ENCODE peak calls at places on chromosomes 16 and 17, in four cellular contexts. T, I, Z and V are unnamed samples.

GRCh38 chr16:58518083-58518979 is 3.0 kb downstream of the SETD6 start:
- DNase-seq in T (no peak), I (no peak), Z (peak; percentile 54), V (no peak)

GRCh38 chr17:81868674-81869220 is 2.4 kb downstream of the ARHGDIA start:
- DNase-seq in T (peak; percentile 91), I (peak; percentile 88), Z (no peak), V (peak; percentile 61)

GRCh38 chr16:85612801-85613608 is at the start of gene GSE1:
- DNase-seq in T (peak; percentile 96), I (peak; percentile 68), Z (peak; percentile 57), V (peak; percentile 73)

GRCh38 chr17:35191001-35191695 is 3.0 kb downstream of the SLC35G3 start:
- DNase-seq in T (no peak), I (no peak), Z (no peak), V (no peak)

GRCh38 chr16:54489225-54489781 is 202.7 kb upstream of the IRX3 start:
- DNase-seq in T (peak; percentile 26), I (no peak), Z (no peak), V (no peak)

GRCh38 chr17:6969323-6969726 is 26.5 kb upstream of the ALOX12 start:
- DNase-seq in T (peak; percentile 45), I (no peak), Z (no peak), V (peak; percentile 42)

GRCh38 chr16:75258807-75259141 is 7.3 kb upstream of the BCAR1 start:
- DNase-seq in T (no peak), I (no peak), Z (no peak), V (no peak)

GRCh38 chr17:16286009-16286946 is 67.0 kb downstream of the CENPV start:
- DNase-seq in T (peak; percentile 99), I (peak; percentile 98), Z (peak; percentile 96), V (peak; percentile 87)

GRCh38 chr16:72857841-72858594 is 189.9 kb downstream of the ZFHX3 start:
- DNase-seq in T (no peak), I (no peak), Z (no peak), V (no peak)

GRCh38 chr17:21191698-21192097 is 22.3 kb downstream of the TMEM11 start:
- DNase-seq in T (no peak), I (no peak), Z (no peak), V (no peak)

GRCh38 chr17:76104140-76104895 is 731 bp upstream of the EXOC7 start:
- DNase-seq in T (no peak), I (no peak), Z (no peak), V (no peak)

GRCh38 chr16:51813609-51814008 is 662.5 kb upstream of the SALL1 start:
- DNase-seq in T (no peak), I (no peak), Z (no peak), V (no peak)

GRCh38 chr16:138049-138417 is 440 bp downstream of the NPRL3 start:
- DNase-seq in T (no peak), I (no peak), Z (no peak), V (peak; percentile 51)

GRCh38 chr17:67759355-67760171 is 41.8 kb downstream of the NOL11 start:
- DNase-seq in T (no peak), I (peak; percentile 50), Z (no peak), V (peak; percentile 24)

GRCh38 chr16:23514381-23515152 is 4.3 kb upstream of the GGA2 start:
- DNase-seq in T (no peak), I (no peak), Z (no peak), V (no peak)

GRCh38 chr16:5176505-5176904 is 78.9 kb upstream of the EEF2KMT start:
- DNase-seq in T (no peak), I (no peak), Z (no peak), V (no peak)

GRCh38 chr17:63399856-63400255 is 46.2 kb downstream of the CYB561 start:
- DNase-seq in T (no peak), I (peak; percentile 45), Z (no peak), V (no peak)
- TF ChIP-seq ELK1 in T (no peak), I (no peak), Z (no peak), V (no peak)

GRCh38 chr17:57577751-57578607 is 167.1 kb downstream of the CCDC182 start:
- DNase-seq in T (no peak), I (peak; percentile 70), Z (no peak), V (no peak)
- TF ChIP-seq RFX5 in T (no peak), I (no peak), Z (no peak), V (no peak)

GRCh38 chr17:5122586-5123342 is 6.9 kb downstream of the USP6 start:
- DNase-seq in T (no peak), I (no peak), Z (no peak), V (no peak)

GRCh38 chr17:5123343-5124124 is 7.7 kb downstream of the USP6 start:
- DNase-seq in T (no peak), I (no peak), Z (no peak), V (no peak)

GRCh38 chr17:5118219-5118618 is 2.4 kb downstream of the USP6 start:
- DNase-seq in T (no peak), I (no peak), Z (no peak), V (no peak)

GRCh38 chr17:5120036-5120435 is 4.2 kb downstream of the USP6 start:
- DNase-seq in T (no peak), I (no peak), Z (no peak), V (no peak)

DNA sequence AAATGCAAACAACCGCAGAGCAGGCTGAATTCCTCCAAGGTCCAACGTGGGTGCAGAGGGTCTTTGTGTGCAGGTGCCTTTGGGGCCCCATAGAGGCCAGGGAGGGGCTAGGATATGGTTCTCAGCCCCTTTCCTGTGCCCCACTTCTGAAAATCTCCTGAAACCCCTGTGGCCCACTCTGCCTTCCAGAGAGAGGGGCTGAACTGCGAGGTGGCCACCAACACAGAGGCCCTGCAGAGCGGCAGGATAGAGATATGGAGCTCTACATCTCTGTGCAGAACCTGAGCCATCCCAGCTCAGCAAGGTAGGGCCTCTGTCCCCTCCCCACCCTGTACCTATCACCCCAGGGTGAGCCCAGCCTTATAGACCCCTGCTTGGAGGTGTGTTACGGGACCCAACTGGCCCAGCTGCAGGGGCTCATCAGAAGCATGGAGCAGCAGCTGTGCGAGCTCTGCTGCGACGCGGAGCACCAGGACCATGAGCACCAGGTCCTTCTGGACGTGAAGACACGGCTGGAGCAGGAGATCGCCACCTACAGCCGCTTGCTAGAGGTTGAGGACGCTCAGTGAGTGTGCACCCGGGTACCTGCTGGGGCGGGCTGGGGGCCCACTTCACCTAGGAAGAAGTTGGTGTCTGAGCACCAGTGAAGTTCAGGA is 5.5 kb downstream of the USP6 start:
- DNase-seq in T (no peak), I (no peak), Z (no peak), V (no peak)
- TF ChIP-seq ELK1 in T (no peak), I (no peak), Z (no peak), V (no peak)

GRCh38 chr17:58615768-58616659 is 75.8 kb downstream of the TEX14 start:
- DNase-seq in T (no peak), I (no peak), Z (peak; percentile 71), V (no peak)

GRCh38 chr17:58614854-58615409 is 76.9 kb downstream of the TEX14 start:
- DNase-seq in T (no peak), I (no peak), Z (no peak), V (no peak)

GRCh38 chr17:58621174-58621573 is 70.7 kb downstream of the TEX14 start:
- DNase-seq in T (no peak), I (no peak), Z (peak; percentile 65), V (no peak)

GRCh38 chr17:58618336-58618735 is 73.5 kb downstream of the TEX14 start:
- DNase-seq in T (no peak), I (no peak), Z (no peak), V (no peak)

GRCh38 chr17:58617563-58617962 is 74.3 kb downstream of the TEX14 start:
- DNase-seq in T (no peak), I (no peak), Z (no peak), V (no peak)
- TF ChIP-seq RFX5 in T (no peak), I (no peak), Z (no peak), V (no peak)

DNA sequence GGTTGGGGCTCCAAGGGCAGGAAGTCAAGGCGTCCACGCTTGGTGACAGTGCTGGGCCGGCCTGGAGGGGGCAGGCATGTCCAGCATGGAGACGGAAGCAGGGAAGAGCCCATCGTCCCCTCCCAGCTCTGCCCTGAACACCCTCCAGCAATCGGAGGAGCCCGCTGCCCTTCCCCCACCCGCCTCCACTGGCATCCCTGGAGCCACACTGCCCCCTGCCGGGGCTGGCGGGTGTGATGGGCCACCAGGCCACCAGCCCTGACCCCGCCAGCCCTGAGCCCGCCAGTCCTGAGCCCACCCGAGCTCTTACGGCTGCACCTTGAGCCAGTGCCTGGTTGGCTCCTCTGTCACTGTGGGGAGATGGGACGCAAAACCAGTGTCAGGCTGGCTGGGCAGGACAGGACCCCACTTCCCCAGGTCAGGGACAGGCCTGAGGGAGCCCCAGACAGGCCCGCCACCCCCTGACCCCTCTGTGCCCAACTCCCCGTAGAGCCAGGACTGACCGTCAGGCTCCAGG is 4.1 kb upstream of the CDH15 start:
- DNase-seq in T (peak; percentile 83), I (peak; percentile 59), Z (peak; percentile 28), V (peak; percentile 85)
- TF ChIP-seq ELK1 in T (no peak), I (no peak), Z (no peak), V (no peak)